ENCODE peak calls at places on chromosomes 3 and 15, in four cellular contexts. F is A549, T is fibroblast of lung, D is GM23338. R is an unnamed sample.
A peak's percentile ranks its signal among the peaks of the same experiment; 100 is the strongest.

GRCh38 chr15:91268510-91268909 is 168.5 kb downstream of the SV2B start:
- DNase-seq in T (no peak), F (peak; percentile 37), D (peak; percentile 79), R (peak; percentile 39)

GRCh38 chr15:97976766-97977503 is 16.4 kb downstream of the ARRDC4 start:
- DNase-seq in F (no peak), D (no peak), T (no peak), R (no peak)

GRCh38 chr15:95853350-95853749 is 477.1 kb upstream of the NR2F2 start:
- DNase-seq in D (no peak), F (no peak), T (peak; percentile 80), R (no peak)

GRCh38 chr15:54373332-54373731 is 395.1 kb downstream of the UNC13C start:
- DNase-seq in T (no peak), F (no peak), D (no peak), R (no peak)

GRCh38 chr3:112604536-112604935 is 36.4 kb downstream of the CCDC80 start:
- DNase-seq in D (no peak), F (no peak), T (peak; percentile 94), R (no peak)

GRCh38 chr3:156445117-156445968 is 109.6 kb downstream of the SSR3 start:
- DNase-seq in T (no peak), F (no peak), D (no peak), R (no peak)

GRCh38 chr3:52779411-52780297 is 2.3 kb downstream of the ITIH1 start:
- DNase-seq in T (no peak), F (no peak), D (no peak), R (peak; percentile 12)

GRCh38 chr3:188097786-188098185 is 56.2 kb upstream of the LPP start:
- DNase-seq in T (no peak), D (no peak), F (no peak), R (peak; percentile 90)

GRCh38 chr3:182793663-182794454 is 555 bp downstream of the ATP11B start:
- DNase-seq in D (peak; percentile 67), T (peak; percentile 40), F (peak; percentile 15), R (peak; percentile 70)

GRCh38 chr3:41173926-41174702 is 25.2 kb upstream of the CTNNB1 start:
- DNase-seq in D (no peak), F (no peak), T (no peak), R (no peak)

GRCh38 chr3:60094392-60094947 is 1044.6 kb upstream of the CFAP20DC start:
- DNase-seq in T (no peak), D (no peak), F (no peak), R (no peak)

GRCh38 chr15:65115542-65115941 is 542 bp upstream of the UBAP1L start:
- DNase-seq in T (no peak), D (no peak), F (no peak), R (no peak)

GRCh38 chr3:105365171-105365535 is 1.6 kb upstream of the ALCAM start:
- DNase-seq in F (no peak), T (no peak), D (peak; percentile 26), R (no peak)

GRCh38 chr3:111246967-111247760 is 175.5 kb downstream of the NECTIN3 start:
- DNase-seq in T (peak; percentile 33), F (peak; percentile 2), D (no peak), R (no peak)

GRCh38 chr3:54733615-54734014 is 194.2 kb downstream of the LRTM1 start:
- DNase-seq in F (no peak), D (no peak), T (no peak), R (no peak)

GRCh38 chr15:66254364-66255292 is 1.1 kb upstream of the MEGF11 start:
- DNase-seq in F (no peak), T (no peak), D (peak; percentile 77), R (no peak)

GRCh38 chr15:58495836-58496501 is 64.2 kb downstream of the LIPC start:
- DNase-seq in F (no peak), D (no peak), T (no peak), R (no peak)

GRCh38 chr15:32687556-32687955 is 30.2 kb upstream of the GREM1 start:
- DNase-seq in F (no peak), T (no peak), D (no peak), R (no peak)

GRCh38 chr3:49747792-49748480 is 24.2 kb upstream of the GMPPB start:
- DNase-seq in F (no peak), D (no peak), T (peak; percentile 19), R (no peak)

GRCh38 chr3:101836907-101837598 is 12.3 kb upstream of the NFKBIZ start:
- DNase-seq in T (peak; percentile 90), D (no peak), F (no peak), R (no peak)

GRCh38 chr3:16900779-16901440 is 16.2 kb downstream of the PLCL2 start:
- DNase-seq in T (no peak), D (no peak), F (no peak), R (no peak)
- H3K4me2 ChIP-seq in T (no peak overlapping the region), D (no peak overlapping the region), F (no peak overlapping the region), R (peak overlapping the region; percentile 59)

GRCh38 chr3:138349926-138350665 is 1.7 kb downstream of the MRAS start:
- DNase-seq in D (no peak), T (peak; percentile 47), F (no peak), R (no peak)
- H3K4me2 ChIP-seq in D (peak overlapping the region; percentile 84), T (peak overlapping the region; percentile 55), F (no peak overlapping the region), R (no peak overlapping the region)

DNA sequence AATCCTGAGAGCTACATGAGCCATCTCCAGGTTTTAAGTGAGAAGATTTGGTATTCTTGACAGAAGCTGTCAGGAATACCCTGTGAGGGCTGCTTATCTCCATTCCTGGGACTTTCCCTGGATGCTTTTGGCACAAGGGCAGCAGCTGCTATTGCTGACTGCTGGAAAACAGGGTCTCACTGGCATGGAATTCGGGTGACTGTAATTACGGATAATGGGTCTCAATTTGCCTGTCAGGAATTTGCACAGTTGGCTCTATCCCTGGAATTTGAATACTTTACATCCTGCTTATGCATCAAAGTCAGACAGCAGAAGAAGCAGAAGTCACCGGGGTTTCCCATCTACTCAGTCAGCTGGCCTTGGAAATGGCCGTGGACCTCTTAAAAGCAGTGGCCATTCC is 26.0 kb upstream of the AKAP13 start:
- DNase-seq in D (no peak), F (no peak), T (no peak), R (no peak)
- H3K4me2 ChIP-seq in D (no peak overlapping the region), F (no peak overlapping the region), T (no peak overlapping the region), R (no peak overlapping the region)

GRCh38 chr15:22960126-22960525 is 20.0 kb downstream of the CYFIP1 start:
- DNase-seq in T (no peak), F (no peak), D (no peak), R (no peak)
- H3K4me2 ChIP-seq in T (no peak overlapping the region), F (no peak overlapping the region), D (no peak overlapping the region), R (no peak overlapping the region)

DNA sequence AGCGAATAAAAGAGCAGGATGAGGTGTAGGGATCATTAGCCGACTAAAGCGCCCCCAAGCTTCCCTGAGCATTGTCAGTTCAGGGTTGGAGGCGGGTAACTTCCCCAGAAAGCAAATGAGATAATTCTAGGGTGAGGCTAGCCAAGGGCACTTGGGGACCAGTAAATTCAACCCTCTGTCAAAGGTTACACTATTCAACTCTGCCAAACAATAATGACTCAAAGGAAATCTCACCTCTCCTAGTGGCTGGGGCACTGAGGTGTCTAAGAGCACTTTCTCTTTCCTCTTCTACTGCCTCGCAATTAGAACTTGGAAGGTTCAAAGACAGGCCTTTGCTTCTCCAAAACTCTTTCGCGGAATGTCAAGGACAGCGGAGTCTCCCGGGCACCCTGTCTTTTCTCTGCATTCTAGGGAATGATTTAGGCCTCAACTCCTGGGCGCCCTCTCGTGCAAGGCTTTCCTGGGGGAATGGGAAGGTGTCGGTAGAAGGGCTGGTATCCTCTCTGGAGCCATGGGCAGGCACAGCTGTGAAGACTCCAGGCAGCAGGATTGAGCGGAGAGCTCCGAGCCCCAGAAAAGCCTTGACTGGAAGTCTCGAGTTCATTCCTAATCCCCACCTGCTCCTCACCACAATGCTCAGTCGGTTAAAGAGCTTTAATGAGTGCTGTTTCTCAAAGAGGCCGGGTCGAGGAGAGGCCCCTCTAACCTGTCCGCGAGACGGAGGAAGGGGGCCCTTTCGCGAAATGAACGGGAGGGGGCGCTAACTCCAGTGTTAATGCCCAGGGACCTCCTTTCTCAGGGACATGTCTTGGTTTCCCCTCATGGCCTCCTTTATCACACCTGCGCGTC is 21.9 kb downstream of the ZIC4 start:
- DNase-seq in F (no peak), D (peak; percentile 91), T (no peak), R (no peak)
- H3K4me2 ChIP-seq in F (no peak overlapping the region), D (peak overlapping the region; percentile 78), T (no peak overlapping the region), R (no peak overlapping the region)

DNA sequence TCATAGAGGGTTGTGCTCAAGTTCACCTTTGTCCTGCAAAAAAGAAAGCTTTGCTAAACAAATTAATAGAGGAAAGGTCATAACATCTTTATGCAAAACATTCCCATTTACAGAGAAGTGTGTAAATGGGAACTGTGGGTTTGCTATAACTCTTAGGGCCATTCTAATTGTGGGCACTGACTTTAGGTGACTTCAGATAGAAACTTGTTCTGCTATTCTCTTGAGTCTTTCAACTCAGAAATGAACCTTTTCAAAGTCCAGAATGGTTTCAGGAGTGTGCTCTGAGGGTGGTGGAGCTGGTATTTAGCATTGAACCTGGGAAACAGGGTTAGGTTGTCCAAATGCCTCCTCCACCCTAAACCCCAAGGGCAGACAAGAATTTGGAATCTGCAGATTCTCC is 34.0 kb downstream of the SPTSSB start:
- DNase-seq in T (no peak), D (no peak), F (no peak), R (no peak)
- H3K4me2 ChIP-seq in T (no peak overlapping the region), D (no peak overlapping the region), F (no peak overlapping the region), R (no peak overlapping the region)

DNA sequence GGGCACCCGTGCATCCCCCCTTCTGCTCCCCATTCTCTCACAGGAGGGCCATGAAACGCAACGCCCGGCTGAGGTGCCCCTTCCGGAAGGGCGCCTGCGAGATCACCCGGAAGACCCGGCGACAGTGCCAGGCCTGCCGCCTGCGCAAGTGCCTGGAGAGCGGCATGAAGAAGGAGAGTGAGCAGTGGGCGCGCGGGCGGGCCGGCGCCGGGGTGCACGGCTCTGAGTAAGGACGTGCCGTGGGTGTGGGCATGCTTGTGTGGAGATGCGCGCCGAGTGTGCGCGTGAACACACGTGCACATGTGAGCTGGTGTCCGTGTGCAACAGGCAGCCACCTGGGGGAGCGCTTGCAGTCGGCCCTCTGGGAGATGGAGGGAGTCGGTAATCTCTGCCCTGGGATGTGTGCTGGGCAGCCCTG is 28.1 kb downstream of the NR1I2 start:
- DNase-seq in F (no peak), D (peak; percentile 64), T (peak; percentile 32), R (no peak)
- H3K4me2 ChIP-seq in F (no peak overlapping the region), D (peak overlapping the region; percentile 94), T (peak overlapping the region; percentile 78), R (peak overlapping the region; percentile 13)

GRCh38 chr15:73034213-73034612 is 18.1 kb upstream of the NEO1 start:
- DNase-seq in D (no peak), T (no peak), F (no peak), R (no peak)
- H3K4me2 ChIP-seq in D (no peak overlapping the region), T (no peak overlapping the region), F (no peak overlapping the region), R (no peak overlapping the region)

GRCh38 chr15:77012117-77012712 is 17.3 kb downstream of the PSTPIP1 start:
- DNase-seq in F (no peak), T (no peak), D (no peak), R (no peak)

GRCh38 chr15:77010842-77011241 is 15.9 kb downstream of the PSTPIP1 start:
- DNase-seq in T (no peak), D (no peak), F (no peak), R (no peak)

GRCh38 chr15:77013786-77014136 is 18.8 kb downstream of the PSTPIP1 start:
- DNase-seq in T (no peak), D (no peak), F (no peak), R (no peak)

GRCh38 chr15:77014137-77015081 is 19.5 kb downstream of the PSTPIP1 start:
- DNase-seq in F (no peak), T (no peak), D (no peak), R (no peak)

GRCh38 chr15:77012868-77013267 is 17.9 kb downstream of the PSTPIP1 start:
- DNase-seq in D (no peak), T (no peak), F (no peak), R (no peak)
- H3K4me2 ChIP-seq in D (no peak overlapping the region), T (no peak overlapping the region), F (no peak overlapping the region), R (no peak overlapping the region)

R was measured in OCI-LY7.